ENCODE peak calls at places on chromosomes 11 and 22, in nine cellular contexts. X is A549, B is IMR-90, L is K562, T is stomach, R is heart left ventricle, U is vagina, A is Peyer's patch, K is HepG2. S is an unnamed sample.

GRCh38 chr22:34975721-34976120 is 90.2 kb upstream of the ISX start:
- DNase-seq in X (peak; percentile 6), U (no peak), L (peak; percentile 3), A (no peak), T (no peak), K (no peak), B (no peak), R (no peak), S (no peak)

GRCh38 chr11:65912840-65913239 is 6.0 kb downstream of the C11orf68 start:
- DNase-seq in B (peak; percentile 91), U (no peak), T (no peak), K (no peak), X (peak; percentile 55), L (no peak), A (no peak), R (no peak), S (no peak)

GRCh38 chr22:22855617-22856308 is 31.9 kb upstream of the IGLL5 start:
- DNase-seq in R (no peak), X (no peak), K (peak; percentile 12), L (peak; percentile 93), T (no peak), B (no peak), U (no peak), A (peak; percentile 48), S (no peak)

GRCh38 chr11:126465573-126466287 is 110.2 kb downstream of the ST3GAL4 start:
- DNase-seq in X (no peak), L (no peak), U (no peak), B (no peak), T (peak; percentile 30), K (no peak), R (no peak), A (peak; percentile 19), S (no peak)

GRCh38 chr22:27797793-27798525 is 3.6 kb downstream of the MN1 start:
- DNase-seq in K (no peak), U (no peak), X (no peak), L (no peak), T (no peak), A (no peak), B (no peak), R (no peak), S (no peak)

GRCh38 chr11:24132471-24132870 is 364.4 kb upstream of the LUZP2 start:
- DNase-seq in L (no peak), R (no peak), U (no peak), T (no peak), X (no peak), A (no peak), K (no peak), B (no peak), S (no peak)

GRCh38 chr11:17256512-17256911 is 20.0 kb upstream of the NUCB2 start:
- DNase-seq in T (no peak), X (peak; percentile 58), U (no peak), A (no peak), L (no peak), R (no peak), B (peak; percentile 99), K (no peak), S (no peak)

GRCh38 chr11:123255909-123256308 is 60.9 kb upstream of the CLMP start:
- DNase-seq in K (no peak), L (no peak), X (no peak), R (no peak), T (no peak), U (no peak), B (no peak), A (no peak), S (no peak)

GRCh38 chr22:39103431-39103830 is 6.4 kb downstream of the APOBEC3H start:
- DNase-seq in A (no peak), X (no peak), R (no peak), L (no peak), T (no peak), K (no peak), U (no peak), B (no peak), S (no peak)

GRCh38 chr11:7871056-7871455 is 60.0 kb downstream of the OR10A6 start:
- DNase-seq in B (peak; percentile 54), U (no peak), L (no peak), X (no peak), A (no peak), K (no peak), R (no peak), T (no peak), S (no peak)

GRCh38 chr22:39405346-39406085 is 5.9 kb downstream of the TAB1 start:
- DNase-seq in T (no peak), U (no peak), L (no peak), A (no peak), R (no peak), B (peak; percentile 65), K (no peak), X (no peak), S (no peak)

GRCh38 chr11:3000032-3000961 is 8.2 kb upstream of the NAP1L4 start:
- DNase-seq in R (peak; percentile 76), B (peak; percentile 60), L (no peak), K (no peak), U (no peak), A (no peak), T (peak; percentile 95), X (no peak), S (no peak)

GRCh38 chr11:117903505-117904382 is 25.5 kb downstream of the TMPRSS13 start:
- DNase-seq in R (no peak), L (no peak), X (no peak), A (no peak), B (no peak), K (no peak), T (no peak), U (no peak), S (no peak)

GRCh38 chr11:44980533-44981427 is 30.1 kb upstream of the TP53I11 start:
- DNase-seq in L (no peak), X (no peak), K (no peak), B (no peak), U (no peak), T (no peak), R (no peak), A (no peak), S (no peak)

GRCh38 chr11:64100345-64100744 is 64.6 kb downstream of the FLRT1 start:
- DNase-seq in U (no peak), L (peak; percentile 51), K (no peak), R (no peak), B (no peak), T (no peak), A (peak; percentile 18), X (no peak), S (no peak)

GRCh38 chr11:84993386-84993785 is 633.8 kb downstream of the DLG2 start:
- DNase-seq in K (peak; percentile 1), A (no peak), L (no peak), T (no peak), U (no peak), X (peak; percentile 2), B (no peak), R (no peak), S (no peak)

GRCh38 chr11:22635689-22636088 is 10.1 kb upstream of the FANCF start:
- DNase-seq in T (no peak), B (no peak), L (no peak), K (no peak), R (no peak), U (no peak), X (no peak), A (no peak), S (no peak)

GRCh38 chr11:67644042-67644441 is 4.5 kb upstream of the TBX10 start:
- DNase-seq in X (peak; percentile 65), B (no peak), R (no peak), A (no peak), K (peak; percentile 43), L (peak; percentile 54), T (no peak), U (no peak), S (no peak)

GRCh38 chr22:19195796-19196731 is 17.5 kb upstream of the SLC25A1 start:
- DNase-seq in A (peak; percentile 30), X (no peak), L (peak; percentile 61), T (no peak), B (no peak), K (no peak), R (no peak), U (no peak), S (no peak)

GRCh38 chr11:35029979-35030378 is 109.0 kb upstream of the CD44 start:
- DNase-seq in K (no peak), B (peak; percentile 84), L (peak; percentile 79), A (no peak), T (no peak), R (no peak), U (no peak), X (peak; percentile 65), S (no peak)

GRCh38 chr11:29005401-29005980 is 897.3 kb downstream of the METTL15 start:
- DNase-seq in R (no peak), X (peak; percentile 22), B (no peak), T (no peak), L (no peak), U (no peak), K (peak; percentile 2), A (no peak), S (no peak)

GRCh38 chr22:41844036-41844435 is 11.1 kb downstream of the SREBF2 start:
- DNase-seq in L (no peak), X (no peak), K (no peak), T (no peak), A (no peak), R (no peak), U (no peak), B (no peak), S (no peak)
- H3K4me1 ChIP-seq in L (peaks cover 22% of the 10 kb centered on the region), X (peaks cover 59% of the 10 kb centered on the region), K (peaks cover 85% of the 10 kb centered on the region), T (peaks cover 96% of the 10 kb centered on the region), A (peaks cover 4% of the 10 kb centered on the region), R (peaks cover 48% of the 10 kb centered on the region), U (peaks cover 100% of the 10 kb centered on the region), B (peaks cover 3% of the 10 kb centered on the region), S (peaks cover 89% of the 10 kb centered on the region)

GRCh38 chr22:46148336-46148735 is 2.0 kb upstream of the PPARA start:
- DNase-seq in B (no peak), T (no peak), R (no peak), K (no peak), U (no peak), X (no peak), A (no peak), L (no peak), S (no peak)
- TF ChIP-seq POLR2A in B (no peak), T (no peak), R (no peak), K (no peak), U (no peak), X (no peak), A (peak; percentile 55), L (no peak), S (no peak)

GRCh38 chr22:30425616-30426394 is at the start of gene MTFP1:
- DNase-seq in L (peak; percentile 74), K (peak; percentile 66), T (peak; percentile 66), U (no peak), X (peak; percentile 64), A (peak; percentile 62), R (peak; percentile 67), B (peak; percentile 62), S (no peak)
- H3K4me1 ChIP-seq in L (peaks cover 47% of the 10 kb centered on the region), K (peaks cover 39% of the 10 kb centered on the region), T (peaks cover 58% of the 10 kb centered on the region), U (peaks cover 37% of the 10 kb centered on the region), X (peaks cover 28% of the 10 kb centered on the region), A (peaks cover 3% of the 10 kb centered on the region), R (peaks cover 45% of the 10 kb centered on the region), B (peaks cover 20% of the 10 kb centered on the region), S (peaks cover 39% of the 10 kb centered on the region)

DNA sequence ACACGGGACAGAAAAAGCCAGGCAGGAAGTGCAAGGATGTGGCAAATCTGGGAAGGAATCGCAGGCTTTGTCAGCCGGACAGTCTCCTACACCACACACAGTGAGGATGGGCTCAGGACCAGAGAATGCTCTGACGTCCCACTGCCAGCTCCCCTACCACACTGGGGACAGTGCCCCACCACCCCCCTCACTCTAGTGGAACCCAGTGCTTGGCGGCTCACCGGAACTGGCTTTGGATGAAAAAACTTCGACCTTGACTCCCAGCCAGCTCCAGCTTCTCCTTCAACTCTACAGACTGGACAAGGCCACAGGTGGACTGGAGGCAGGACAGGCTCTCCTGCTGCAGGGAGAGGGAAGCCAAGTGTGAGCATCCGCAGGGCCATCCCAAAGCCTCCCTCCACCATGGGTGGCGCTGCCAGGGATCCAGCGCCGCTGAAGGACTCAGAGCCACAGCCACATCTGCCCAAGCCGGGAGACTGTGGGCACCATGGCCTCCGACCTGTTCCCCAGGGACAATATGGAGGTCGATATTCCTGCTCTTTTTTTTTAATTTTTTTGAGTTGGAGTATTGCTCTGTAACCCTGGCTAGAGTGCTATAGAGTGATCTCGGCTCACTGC is 24.0 kb downstream of the SERHL2 start:
- DNase-seq in B (no peak), K (no peak), X (no peak), U (no peak), L (no peak), R (no peak), T (no peak), A (no peak), S (no peak)
- TF ChIP-seq POLR2A in B (no peak), K (no peak), X (no peak), U (no peak), L (no peak), R (no peak), T (no peak), A (no peak), S (no peak)